ENCODE peak calls at places on chromosomes 16 and 17, in nine cellular contexts. A is colonic mucosa; F is upper lobe of right lung; K is IMR-90; J is CD8-positive, alpha-beta T cell; P is psoas muscle; Y is neuronal stem cell; M is mammary epithelial cell; N is body of pancreas. Q is an unnamed sample. For H3K4me1 and H3K27me3, the result is how much of the 10 kb centered on the place peaks cover.

GRCh38 chr16:2008631-2009301 is 855 bp downstream of the ZNF598 start:
- DNase-seq in A (peak), F (no peak), K (peak), J (no peak), P (no peak), Y (no peak), M (no peak), N (peak), Q (no peak)

GRCh38 chr16:66924527-66925321 is 611 bp downstream of the RRAD start:
- DNase-seq in A (peak), F (peak), K (no peak), J (peak), P (peak), Y (peak), M (no peak), N (peak), Q (peak)

GRCh38 chr16:59296002-59296401 is 561.9 kb upstream of the GOT2 start:
- DNase-seq in A (no peak), F (no peak), K (no peak), J (no peak), P (no peak), Y (peak), M (no peak), N (no peak), Q (no peak)

GRCh38 chr16:2194166-2194834 is 2.1 kb downstream of the CASKIN1 start:
- DNase-seq in A (no peak), F (no peak), K (peak), J (no peak), P (no peak), Y (no peak), M (peak), N (no peak), Q (peak)

GRCh38 chr16:1159973-1160772 is 7.3 kb downstream of the CACNA1H start:
- DNase-seq in A (no peak), F (no peak), K (no peak), J (no peak), P (peak), Y (no peak), M (peak), N (peak), Q (no peak)

GRCh38 chr16:57741660-57742191 is 6.2 kb downstream of the KATNB1 start:
- DNase-seq in A (no peak), F (no peak), K (no peak), J (no peak), P (no peak), Y (no peak), M (no peak), N (no peak), Q (no peak)

GRCh38 chr17:65442250-65442649 is 119.2 kb downstream of the AXIN2 start:
- DNase-seq in A (no peak), F (no peak), K (no peak), J (no peak), P (no peak), Y (no peak), M (no peak), N (no peak), Q (no peak)

GRCh38 chr16:74309789-74310781 is 13.5 kb downstream of the PSMD7 start:
- DNase-seq in A (peak), F (no peak), K (peak), J (no peak), P (no peak), Y (peak), M (peak), N (peak), Q (peak)

GRCh38 chr16:31086629-31086906 is 2.2 kb downstream of the PRSS53 start:
- DNase-seq in A (no peak), F (no peak), K (no peak), J (no peak), P (no peak), Y (no peak), M (no peak), N (no peak), Q (no peak)

GRCh38 chr17:75313941-75314550 is 24.8 kb upstream of the SLC25A19 start:
- DNase-seq in A (no peak), F (peak), K (peak), J (no peak), P (peak), Y (no peak), M (no peak), N (no peak), Q (no peak)

GRCh38 chr17:55308613-55309332 is 44.0 kb downstream of the HLF start:
- DNase-seq in A (no peak), F (no peak), K (no peak), J (no peak), P (no peak), Y (no peak), M (no peak), N (no peak), Q (no peak)

DNA sequence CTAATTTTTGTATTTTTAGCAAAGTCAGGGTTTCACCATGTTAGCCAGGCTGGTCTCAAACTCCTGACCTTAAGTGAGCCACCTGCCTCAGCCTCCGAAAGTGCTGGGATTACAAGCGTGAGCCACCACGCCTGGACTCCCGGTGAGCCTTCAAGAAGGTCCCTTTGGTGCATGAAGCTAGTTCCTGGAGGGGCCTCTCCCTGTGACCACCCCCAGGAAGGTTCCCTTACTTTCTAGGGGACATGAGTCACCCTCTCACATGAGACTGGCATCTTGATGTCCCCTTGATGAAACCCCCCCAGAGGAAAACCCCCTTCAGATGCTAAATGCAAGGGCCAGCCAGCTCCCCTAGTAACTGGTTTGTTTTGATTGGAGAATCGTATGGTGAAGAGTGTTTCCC is 12.8 kb downstream of the CARHSP1 start:
- DNase-seq in A (no peak), F (peak), K (no peak), J (no peak), P (no peak), Y (no peak), M (no peak), N (no peak), Q (no peak)
- H3K4me1 ChIP-seq in A (under half), F (under half), K (under half), J (under half), P (under half), Y (under half), M (under half), N (under half), Q (under half)

GRCh38 chr16:79892278-79892677 is 291.7 kb upstream of the MAF start:
- DNase-seq in A (no peak), F (no peak), K (no peak), J (no peak), P (no peak), Y (no peak), M (no peak), N (no peak), Q (no peak)
- H3K27me3 ChIP-seq in A (under half), F (under half), K (under half), J (under half), P (under half), Y (under half), M (under half), N (under half), Q (under half)

GRCh38 chr16:84660973-84661372 is 12.7 kb downstream of the KLHL36 start:
- DNase-seq in A (no peak), F (no peak), K (no peak), J (no peak), P (no peak), Y (no peak), M (no peak), N (no peak), Q (no peak)

GRCh38 chr16:84656557-84657130 is 8.3 kb downstream of the KLHL36 start:
- DNase-seq in A (no peak), F (no peak), K (no peak), J (no peak), P (no peak), Y (no peak), M (no peak), N (no peak), Q (no peak)

GRCh38 chr16:84657229-84657837 is 9.0 kb downstream of the KLHL36 start:
- DNase-seq in A (no peak), F (no peak), K (no peak), J (no peak), P (no peak), Y (no peak), M (no peak), N (no peak), Q (no peak)

GRCh38 chr16:84659656-84660300 is 11.5 kb downstream of the KLHL36 start:
- DNase-seq in A (no peak), F (no peak), K (no peak), J (no peak), P (no peak), Y (no peak), M (no peak), N (no peak), Q (no peak)

GRCh38 chr16:84658690-84659089 is 10.4 kb downstream of the KLHL36 start:
- DNase-seq in A (no peak), F (no peak), K (no peak), J (no peak), P (no peak), Y (no peak), M (no peak), N (peak), Q (no peak)
- H3K4me1 ChIP-seq in A (under half), F (under half), K (under half), J (under half), P (under half), Y (under half), M (under half), N (under half), Q (under half)

GRCh38 chr16:47888142-47888541 is 267.7 kb downstream of the ABCC12 start:
- DNase-seq in A (no peak), F (no peak), K (peak), J (no peak), P (no peak), Y (no peak), M (peak), N (no peak), Q (no peak)
- H3K27me3 ChIP-seq in A (under half), F (under half), K (under half), J (under half), P (under half), Y (under half), M (under half), N (under half), Q (under half)

DNA sequence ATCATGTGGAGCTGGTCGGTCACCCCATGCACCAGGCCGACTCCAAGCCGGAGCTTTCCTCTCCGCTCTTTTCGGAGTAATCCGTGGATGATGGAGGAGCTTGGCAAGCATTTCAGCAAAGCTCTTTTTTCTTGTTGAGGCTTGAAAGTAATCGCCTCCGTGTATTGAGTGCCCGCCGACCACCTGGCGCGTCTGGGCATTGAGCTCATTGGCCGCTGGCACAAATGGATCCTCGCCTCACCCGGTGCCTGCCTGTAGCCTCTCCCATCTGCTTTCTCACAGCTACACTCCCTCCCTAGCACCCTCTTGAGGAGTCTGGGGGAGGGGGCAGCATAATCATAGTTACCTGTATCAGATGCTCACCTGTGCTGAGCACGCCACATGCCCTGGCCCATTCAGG is 148.9 kb downstream of the CMIP start:
- DNase-seq in A (no peak), F (no peak), K (no peak), J (no peak), P (no peak), Y (no peak), M (no peak), N (no peak), Q (no peak)
- H3K4me1 ChIP-seq in A (under half), F (under half), K (under half), J (under half), P (under half), Y (under half), M (under half), N (under half), Q (under half)

DNA sequence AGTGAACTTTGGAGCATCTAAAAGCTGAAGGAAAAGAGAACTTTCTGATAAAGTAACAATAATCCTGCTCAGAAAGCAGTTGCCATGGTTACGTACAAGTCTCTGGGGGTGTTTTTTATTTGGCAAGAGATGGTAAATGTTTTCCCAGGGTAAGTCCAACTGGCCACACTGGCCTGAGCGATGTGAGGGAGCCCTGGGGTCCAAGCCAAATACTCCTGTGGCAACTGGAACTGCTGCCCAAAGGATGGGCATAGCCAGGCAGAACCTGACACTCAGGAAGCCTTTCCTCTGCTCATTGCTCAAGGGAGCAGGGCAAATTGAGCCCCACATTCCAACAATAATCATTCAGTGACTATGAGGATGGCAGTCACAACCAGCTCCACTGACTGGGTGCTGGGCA is 26.8 kb upstream of the WSCD1 start:
- DNase-seq in A (no peak), F (no peak), K (no peak), J (no peak), P (no peak), Y (no peak), M (no peak), N (no peak), Q (no peak)
- H3K27me3 ChIP-seq in A (under half), F (under half), K (under half), J (under half), P (under half), Y (under half), M (under half), N (under half), Q (under half)

DNA sequence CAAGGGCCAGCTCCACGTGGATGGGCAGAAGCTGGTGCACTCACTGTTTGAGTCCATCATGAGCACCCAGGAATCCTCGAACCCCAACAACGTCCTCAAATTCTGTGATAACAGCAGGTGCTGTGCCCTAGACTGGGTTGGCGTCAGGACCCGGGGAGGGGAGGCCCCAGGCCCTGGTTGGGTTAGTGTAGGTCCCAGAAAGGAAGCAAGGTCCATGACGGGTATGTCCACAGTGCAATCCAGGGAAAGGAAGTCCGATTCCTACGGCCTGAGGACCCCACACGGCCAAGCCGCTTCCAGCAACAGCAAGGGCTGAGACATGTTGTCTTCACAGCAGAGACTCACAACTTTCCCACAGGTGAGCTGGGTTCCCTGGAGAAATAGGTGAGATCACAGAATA is 7.2 kb downstream of the PFAS start:
- DNase-seq in A (no peak), F (no peak), K (no peak), J (no peak), P (no peak), Y (no peak), M (no peak), N (no peak), Q (no peak)
- H3K4me1 ChIP-seq in A (under half), F (under half), K (under half), J (under half), P (under half), Y (under half), M (under half), N (under half), Q (under half)

GRCh38 chr17:15943971-15944719 is 785 bp upstream of the ADORA2B start:
- DNase-seq in A (no peak), F (no peak), K (no peak), J (no peak), P (no peak), Y (no peak), M (no peak), N (no peak), Q (no peak)
- H3K27me3 ChIP-seq in A (under half), F (under half), K (under half), J (under half), P (under half), Y (half or more), M (under half), N (under half), Q (under half)

Q was measured in HAP-1.